ENCODE peak calls at places on chromosomes 1 and 21, in five cellular contexts. H is activated CD8-positive, alpha-beta memory T cell treated with anti-CD3 and anti-CD28 coated beads for 1 hour; K is hypothalamus; D is BJ; A is central memory CD8-positive, alpha-beta T cell. M is an unnamed sample.

GRCh38 chr1:163561570-163562295 is 240.0 kb downstream of the NUF2 start:
- DNase-seq in A (no peak), H (no peak), D (no peak), K (no peak), M (no peak)

GRCh38 chr21:32779983-32780382 is 8.4 kb upstream of the PAXBP1 start:
- DNase-seq in H (no peak), K (no peak), D (no peak), A (no peak), M (no peak)

GRCh38 chr1:31708324-31708723 is 4.5 kb upstream of the COL16A1 start:
- DNase-seq in D (no peak), A (no peak), K (no peak), H (no peak), M (no peak)

GRCh38 chr1:184156521-184157395 is 105.2 kb downstream of the TSEN15 start:
- DNase-seq in D (no peak), H (no peak), K (no peak), A (no peak), M (no peak)

GRCh38 chr1:117047271-117047670 is 12.9 kb upstream of the TTF2 start:
- DNase-seq in K (no peak), A (no peak), H (no peak), D (no peak), M (no peak)

GRCh38 chr1:167196185-167196584 is 24.5 kb upstream of the POU2F1 start:
- DNase-seq in A (no peak), H (no peak), D (no peak), K (no peak), M (no peak)

GRCh38 chr1:19435181-19435580 is 50.2 kb downstream of the CAPZB start:
- DNase-seq in K (no peak), D (no peak), A (no peak), H (no peak), M (no peak)

GRCh38 chr1:35324486-35324885 is 56.0 kb downstream of the ZMYM4 start:
- DNase-seq in A (no peak), D (no peak), H (no peak), K (no peak), M (no peak)

GRCh38 chr1:224168859-224169380 is 14.1 kb upstream of the DEGS1 start:
- DNase-seq in H (no peak), D (no peak), A (no peak), K (peak), M (no peak)

GRCh38 chr1:231806623-231807470 is 180.3 kb downstream of the DISC1 start:
- DNase-seq in D (no peak), A (no peak), K (peak), H (no peak), M (no peak)

GRCh38 chr1:62361426-62361825 is 42.2 kb upstream of the KANK4 start:
- DNase-seq in A (no peak), D (no peak), H (no peak), K (no peak), M (no peak)

GRCh38 chr1:168057921-168058320 is 78.8 kb downstream of the GPR161 start:
- DNase-seq in D (no peak), A (no peak), H (no peak), K (no peak), M (no peak)

GRCh38 chr21:42258885-42259407 is 40.0 kb downstream of the ABCG1 start:
- DNase-seq in A (no peak), K (peak), H (no peak), D (no peak), M (no peak)

GRCh38 chr1:8378981-8379470 is 61.1 kb downstream of the SLC45A1 start:
- DNase-seq in D (no peak), A (no peak), K (no peak), H (no peak), M (no peak)

GRCh38 chr1:183932412-183932811 is 105.1 kb downstream of the COLGALT2 start:
- DNase-seq in H (no peak), D (no peak), K (peak), A (no peak), M (no peak)

GRCh38 chr1:35264861-35265260 is 3.6 kb upstream of the ZMYM4 start:
- DNase-seq in A (no peak), D (peak), K (no peak), H (no peak), M (no peak)

GRCh38 chr1:228047183-228047466 is 35.4 kb upstream of the ARF1 start:
- DNase-seq in D (no peak), K (no peak), A (no peak), H (no peak), M (no peak)

GRCh38 chr1:95017775-95018174 is 55.0 kb downstream of the ALG14 start:
- DNase-seq in K (no peak), A (no peak), H (no peak), D (no peak), M (no peak)

GRCh38 chr1:36203554-36204346 is 20.5 kb upstream of the THRAP3 start:
- DNase-seq in H (no peak), D (no peak), K (peak), A (no peak), M (no peak)

GRCh38 chr1:78005755-78006154 is 1.0 kb downstream of the DNAJB4 start:
- DNase-seq in K (no peak), D (peak), A (no peak), H (no peak), M (no peak)

GRCh38 chr21:42702720-42703119 is 49.3 kb downstream of the PDE9A start:
- DNase-seq in D (no peak), K (no peak), H (no peak), A (no peak), M (no peak)

GRCh38 chr1:235923466-235924008 is 56.8 kb upstream of the LYST start:
- DNase-seq in D (no peak), H (no peak), K (no peak), A (no peak), M (no peak)

GRCh38 chr1:15994590-15995351 is 9.3 kb upstream of the SRARP start:
- DNase-seq in H (no peak), A (no peak), D (no peak), K (peak), M (no peak)

GRCh38 chr1:234980657-234981396 is 147.8 kb downstream of the TOMM20 start:
- DNase-seq in D (peak), K (peak), H (peak), A (peak), M (peak)

GRCh38 chr1:230982698-230983097 is 3.8 kb downstream of the ARV1 start:
- DNase-seq in A (no peak), H (no peak), D (no peak), K (no peak), M (no peak)

GRCh38 chr21:23463365-23463764 is 2143.9 kb downstream of the MRPL39 start:
- DNase-seq in H (no peak), D (no peak), K (no peak), A (no peak), M (no peak)

GRCh38 chr1:109895720-109896504 is 14.7 kb upstream of the CSF1 start:
- DNase-seq in A (no peak), D (no peak), H (no peak), K (no peak), M (no peak)

GRCh38 chr1:34405266-34405959 is 228.7 kb downstream of the C1orf94 start:
- DNase-seq in D (no peak), H (no peak), K (no peak), A (no peak), M (no peak)

GRCh38 chr1:80158266-80158665 is 1151.7 kb upstream of the ADGRL4 start:
- DNase-seq in D (no peak), A (no peak), K (no peak), H (no peak), M (no peak)

GRCh38 chr1:156664949-156665411 is 12.2 kb downstream of the NES start:
- DNase-seq in K (no peak), H (no peak), D (no peak), A (no peak), M (no peak)

GRCh38 chr21:46340998-46341397 is 17.0 kb downstream of the PCNT start:
- DNase-seq in D (no peak), H (no peak), A (no peak), K (no peak), M (no peak)

GRCh38 chr1:221271696-221272095 is 392.5 kb downstream of the HLX start:
- DNase-seq in K (no peak), D (no peak), A (no peak), H (no peak), M (no peak)

GRCh38 chr21:37673801-37674575 is 242.3 kb downstream of the KCNJ6 start:
- DNase-seq in H (no peak), K (no peak), A (no peak), D (no peak), M (no peak)

GRCh38 chr1:24749886-24750285 is 4.6 kb downstream of the CLIC4 start:
- DNase-seq in A (no peak), K (no peak), H (no peak), D (no peak), M (no peak)

M was measured in stimulated activated CD8-positive, alpha-beta memory T cell treated with anti-CD3 and anti-CD28 coated beads, Interleukin-15, amount 100 ng/mL, for 4 hours.